ENCODE peak calls at places on chromosomes 11 and 22, in five cellular contexts. O is choroid plexus epithelial cell, Z is SK-N-DZ, N is NCI-H2029, K is heart left ventricle. Q is an unnamed sample.

GRCh38 chr11:66047541-66048365 is 1.2 kb downstream of the GAL3ST3 start:
- DNase-seq in O (peak; percentile 24), Z (no peak), N (no peak), K (no peak), Q (no peak)

GRCh38 chr11:95886462-95886861 is 37.4 kb downstream of the MTMR2 start:
- DNase-seq in O (no peak), Z (no peak), N (no peak), K (no peak), Q (no peak)

GRCh38 chr11:108734956-108735559 is 70.2 kb downstream of the DDX10 start:
- DNase-seq in O (peak; percentile 49), Z (no peak), N (no peak), K (no peak), Q (no peak)

GRCh38 chr11:8205566-8205965 is 36.7 kb upstream of the RIC3 start:
- DNase-seq in O (no peak), Z (no peak), N (no peak), K (no peak), Q (no peak)

GRCh38 chr22:37178350-37179125 is 9.5 kb downstream of the C1QTNF6 start:
- DNase-seq in O (peak; percentile 51), Z (no peak), N (no peak), K (no peak), Q (no peak)

GRCh38 chr11:37110383-37110782 is 512.3 kb upstream of the RAG2 start:
- DNase-seq in O (no peak), Z (no peak), N (no peak), K (no peak), Q (no peak)

GRCh38 chr11:108698844-108699642 is 34.2 kb downstream of the DDX10 start:
- DNase-seq in O (peak; percentile 12), Z (no peak), N (peak; percentile 50), K (no peak), Q (no peak)

GRCh38 chr22:40603088-40603605 is 33.4 kb downstream of the MRTFA start:
- DNase-seq in O (peak; percentile 64), Z (no peak), N (no peak), K (no peak), Q (no peak)

GRCh38 chr11:95547186-95547585 is 242.4 kb downstream of the FAM76B start:
- DNase-seq in O (no peak), Z (no peak), N (no peak), K (no peak), Q (no peak)

GRCh38 chr11:74840486-74840885 is 91.8 kb downstream of the RNF169 start:
- DNase-seq in O (no peak), Z (no peak), N (no peak), K (no peak), Q (no peak)

GRCh38 chr11:114296190-114296978 is at the start of gene NNMT:
- DNase-seq in O (peak; percentile 98), Z (no peak), N (no peak), K (peak; percentile 68), Q (no peak)

GRCh38 chr11:76152086-76152658 is 54.1 kb downstream of the WNT11 start:
- DNase-seq in O (peak; percentile 74), Z (no peak), N (no peak), K (peak; percentile 86), Q (no peak)

GRCh38 chr22:25555506-25556060 is 8.9 kb upstream of the GRK3 start:
- DNase-seq in O (no peak), Z (no peak), N (no peak), K (no peak), Q (no peak)

GRCh38 chr11:134503104-134503503 is 91.1 kb upstream of the B3GAT1 start:
- DNase-seq in O (no peak), Z (no peak), N (no peak), K (no peak), Q (no peak)

GRCh38 chr11:26753738-26754504 is 32.1 kb upstream of the SLC5A12 start:
- DNase-seq in O (peak; percentile 91), Z (peak; percentile 68), N (peak; percentile 8), K (peak; percentile 21), Q (peak; percentile 39)

GRCh38 chr11:120305286-120305685 is 19.8 kb upstream of the TLCD5 start:
- DNase-seq in O (no peak), Z (no peak), N (no peak), K (no peak), Q (no peak)

GRCh38 chr22:30279389-30279788 is 9.9 kb downstream of the CASTOR1 start:
- DNase-seq in O (no peak), Z (no peak), N (no peak), K (peak; percentile 53), Q (no peak)

GRCh38 chr11:69310351-69310750 is 16.4 kb downstream of the MYEOV start:
- DNase-seq in O (no peak), Z (no peak), N (no peak), K (no peak), Q (no peak)

GRCh38 chr22:44894782-44895181 is 115.0 kb downstream of the PHF21B start:
- DNase-seq in O (no peak), Z (no peak), N (no peak), K (no peak), Q (no peak)

GRCh38 chr22:30877662-30878515 is 90.7 kb downstream of the MORC2 start:
- DNase-seq in O (no peak), Z (no peak), N (no peak), K (no peak), Q (no peak)

GRCh38 chr11:44203270-44204043 is 106.5 kb downstream of the ALX4 start:
- DNase-seq in O (no peak), Z (no peak), N (peak; percentile 47), K (peak; percentile 20), Q (no peak)

GRCh38 chr11:70705930-70706329 is 307.6 kb downstream of the CTTN start:
- DNase-seq in O (no peak), Z (no peak), N (no peak), K (no peak), Q (no peak)

GRCh38 chr11:48041877-48042698 is 61.7 kb downstream of the PTPRJ start:
- DNase-seq in O (no peak), Z (no peak), N (no peak), K (no peak), Q (no peak)

GRCh38 chr11:89381094-89381493 is 110.1 kb downstream of the NOX4 start:
- DNase-seq in O (peak; percentile 98), Z (no peak), N (no peak), K (no peak), Q (no peak)

GRCh38 chr22:20043997-20044342 is 23.1 kb downstream of the TANGO2 start:
- DNase-seq in O (no peak), Z (no peak), N (no peak), K (no peak), Q (no peak)

GRCh38 chr22:27895600-27895999 is 23.5 kb downstream of the PITPNB start:
- DNase-seq in O (no peak), Z (no peak), N (no peak), K (no peak), Q (no peak)

GRCh38 chr11:131866535-131867400 is 496.4 kb downstream of the NTM start:
- DNase-seq in O (no peak), Z (no peak), N (no peak), K (no peak), Q (no peak)

GRCh38 chr22:30241576-30242371 is 4.8 kb downstream of the LIF start:
- DNase-seq in O (peak; percentile 55), Z (no peak), N (no peak), K (no peak), Q (no peak)

GRCh38 chr11:63906585-63906984 is 10.4 kb downstream of the RCOR2 start:
- DNase-seq in O (peak; percentile 55), Z (no peak), N (no peak), K (no peak), Q (peak; percentile 25)

GRCh38 chr11:11472096-11472495 is 119.0 kb upstream of the CSNK2A3 start:
- DNase-seq in O (no peak), Z (no peak), N (no peak), K (no peak), Q (peak; percentile 8)

GRCh38 chr11:129372609-129373488 is 2.8 kb upstream of the BARX2 start:
- DNase-seq in O (no peak), Z (no peak), N (no peak), K (no peak), Q (no peak)

GRCh38 chr11:46675288-46675851 is 25.0 kb downstream of the ARHGAP1 start:
- DNase-seq in O (peak; percentile 64), Z (no peak), N (no peak), K (no peak), Q (no peak)

GRCh38 chr11:90845799-90846198 is 623.0 kb upstream of the CHORDC1 start:
- DNase-seq in O (no peak), Z (no peak), N (no peak), K (no peak), Q (no peak)

GRCh38 chr22:46370584-46371373 is 35.3 kb downstream of the TRMU start:
- DNase-seq in O (no peak), Z (no peak), N (no peak), K (no peak), Q (no peak)

GRCh38 chr11:6570691-6571427 is 32.6 kb downstream of the RRP8 start:
- DNase-seq in O (no peak), Z (no peak), N (no peak), K (no peak), Q (no peak)

GRCh38 chr11:128841461-128842072 is 25.5 kb downstream of the KCNJ1 start:
- DNase-seq in O (no peak), Z (no peak), N (no peak), K (no peak), Q (no peak)

GRCh38 chr11:61897387-61898246 is 6.3 kb upstream of the FADS3 start:
- DNase-seq in O (peak; percentile 78), Z (peak; percentile 72), N (peak; percentile 41), K (peak; percentile 71), Q (peak; percentile 78)